ENCODE peak calls at places on chromosomes 16 and 17, in ten cellular contexts. R is lung; C is H7; D is stimulated activated CD4-positive, alpha-beta T cell treated with anti-CD3 and anti-CD28 coated beads, TNF-alpha, amount 100 ng/mL, for 1 hour; F is stimulated activated CD8-positive, alpha-beta memory T cell treated with anti-CD3 and anti-CD28 coated beads, Interleukin-2, amount 100 ng/mL, for 48 hours; P is NCI-H446; I is PC-9; U is aorta; X is Daoy; O is testis. N is an unnamed sample.

GRCh38 chr17:27956601-27957445 is 63.7 kb upstream of the LYRM9 start:
- DNase-seq in R (no peak), C (no peak), D (no peak), F (no peak), P (no peak), I (no peak), U (no peak), X (no peak), O (no peak), N (no peak)

GRCh38 chr17:30720013-30720471 is 104.5 kb downstream of the CRLF3 start:
- DNase-seq in R (no peak), C (peak), D (no peak), F (no peak), P (no peak), I (no peak), U (peak), X (no peak), O (peak), N (no peak)

GRCh38 chr16:10466313-10466712 is 80.5 kb downstream of the ATF7IP2 start:
- DNase-seq in R (no peak), C (no peak), D (no peak), F (no peak), P (no peak), I (no peak), U (no peak), X (no peak), O (no peak), N (no peak)

GRCh38 chr17:81419886-81420768 is 24.9 kb downstream of the BAHCC1 start:
- DNase-seq in R (no peak), C (no peak), D (no peak), F (no peak), P (no peak), I (no peak), U (no peak), X (peak), O (no peak), N (no peak)

GRCh38 chr17:10135539-10136257 is 62.7 kb downstream of the GAS7 start:
- DNase-seq in R (peak), C (no peak), D (no peak), F (no peak), P (no peak), I (no peak), U (peak), X (peak), O (peak), N (no peak)

GRCh38 chr17:64401941-64402340 is 11.3 kb upstream of the PECAM1 start:
- DNase-seq in R (no peak), C (no peak), D (no peak), F (no peak), P (no peak), I (no peak), U (no peak), X (no peak), O (no peak), N (no peak)

GRCh38 chr17:31550389-31551056 is 159.0 kb downstream of the RAB11FIP4 start:
- DNase-seq in R (no peak), C (no peak), D (no peak), F (no peak), P (no peak), I (no peak), U (no peak), X (no peak), O (no peak), N (no peak)

GRCh38 chr16:48963901-48964615 is 317.6 kb downstream of the CBLN1 start:
- DNase-seq in R (no peak), C (no peak), D (no peak), F (no peak), P (no peak), I (peak), U (no peak), X (peak), O (no peak), N (no peak)

GRCh38 chr17:35537569-35538209 is at the start of gene SLFN12L:
- DNase-seq in R (no peak), C (no peak), D (no peak), F (no peak), P (no peak), I (no peak), U (no peak), X (no peak), O (no peak), N (no peak)

GRCh38 chr17:67879662-67880061 is 54.4 kb downstream of the BPTF start:
- DNase-seq in R (no peak), C (no peak), D (no peak), F (no peak), P (no peak), I (no peak), U (no peak), X (no peak), O (no peak), N (no peak)

GRCh38 chr17:51029568-51030463 is 90.9 kb downstream of the SPAG9 start:
- DNase-seq in R (no peak), C (no peak), D (no peak), F (no peak), P (no peak), I (no peak), U (no peak), X (no peak), O (no peak), N (no peak)

GRCh38 chr17:65557349-65558310 is 3.8 kb downstream of the AXIN2 start:
- DNase-seq in R (peak), C (no peak), D (no peak), F (no peak), P (no peak), I (no peak), U (no peak), X (peak), O (no peak), N (no peak)

GRCh38 chr16:3960049-3960809 is 79.7 kb upstream of the CREBBP start:
- DNase-seq in R (no peak), C (no peak), D (no peak), F (no peak), P (no peak), I (peak), U (peak), X (peak), O (no peak), N (no peak)

GRCh38 chr16:6048017-6048416 is 950.4 kb upstream of the EEF2KMT start:
- DNase-seq in R (no peak), C (no peak), D (no peak), F (no peak), P (no peak), I (no peak), U (no peak), X (no peak), O (no peak), N (no peak)

GRCh38 chr17:50056217-50056960 is 479 bp downstream of the ITGA3 start:
- DNase-seq in R (peak), C (peak), D (peak), F (peak), P (no peak), I (peak), U (peak), X (peak), O (peak), N (peak)

GRCh38 chr17:77085916-77086432 is 54.8 kb upstream of the SEC14L1 start:
- DNase-seq in R (no peak), C (no peak), D (no peak), F (no peak), P (no peak), I (no peak), U (no peak), X (no peak), O (no peak), N (no peak)

GRCh38 chr16:72560617-72561016 is 388.7 kb upstream of the PMFBP1 start:
- DNase-seq in R (no peak), C (no peak), D (no peak), F (no peak), P (no peak), I (no peak), U (no peak), X (no peak), O (no peak), N (no peak)

GRCh38 chr17:3879181-3879580 is 13.7 kb downstream of the CAMKK1 start:
- DNase-seq in R (no peak), C (no peak), D (no peak), F (no peak), P (peak), I (no peak), U (no peak), X (peak), O (no peak), N (no peak)

GRCh38 chr17:49939318-49939717 is 29.7 kb upstream of the DLX4 start:
- DNase-seq in R (no peak), C (no peak), D (no peak), F (no peak), P (no peak), I (no peak), U (no peak), X (no peak), O (no peak), N (no peak)

GRCh38 chr17:50660887-50661345 is 26.2 kb downstream of the ABCC3 start:
- DNase-seq in R (no peak), C (no peak), D (no peak), F (no peak), P (no peak), I (no peak), U (peak), X (no peak), O (no peak), N (no peak)

GRCh38 chr17:30379303-30380105 is 777 bp downstream of the CPD start:
- DNase-seq in R (no peak), C (peak), D (no peak), F (no peak), P (no peak), I (no peak), U (peak), X (peak), O (no peak), N (no peak)

GRCh38 chr17:78641243-78641642 is 64.0 kb upstream of the DNAH17 start:
- DNase-seq in R (no peak), C (no peak), D (no peak), F (no peak), P (no peak), I (no peak), U (peak), X (no peak), O (no peak), N (no peak)

GRCh38 chr17:73311781-73312641 is at the start of gene CDC42EP4:
- DNase-seq in R (peak), C (peak), D (peak), F (peak), P (peak), I (peak), U (peak), X (peak), O (peak), N (peak)

GRCh38 chr17:59844884-59845594 is 47.7 kb downstream of the TUBD1 start:
- DNase-seq in R (no peak), C (no peak), D (no peak), F (no peak), P (no peak), I (peak), U (peak), X (peak), O (no peak), N (no peak)

GRCh38 chr17:31558748-31559646 is 167.5 kb downstream of the RAB11FIP4 start:
- DNase-seq in R (peak), C (peak), D (peak), F (peak), P (no peak), I (peak), U (peak), X (peak), O (peak), N (peak)

GRCh38 chr16:5066511-5066910 is 755 bp upstream of the C16orf89 start:
- DNase-seq in R (no peak), C (no peak), D (no peak), F (no peak), P (no peak), I (no peak), U (peak), X (no peak), O (no peak), N (no peak)

GRCh38 chr16:67163903-67164558 is 514 bp upstream of the HSF4 start:
- DNase-seq in R (no peak), C (peak), D (no peak), F (no peak), P (no peak), I (peak), U (no peak), X (no peak), O (no peak), N (no peak)

GRCh38 chr17:9860851-9861250 is 35.1 kb downstream of the GLP2R start:
- DNase-seq in R (no peak), C (no peak), D (no peak), F (no peak), P (no peak), I (no peak), U (no peak), X (no peak), O (no peak), N (no peak)

GRCh38 chr17:7177954-7178477 is 1.2 kb downstream of the ASGR1 start:
- DNase-seq in R (no peak), C (peak), D (no peak), F (no peak), P (no peak), I (peak), U (no peak), X (peak), O (no peak), N (no peak)

GRCh38 chr16:81918927-81919326 is 92.3 kb downstream of the SDR42E1 start:
- DNase-seq in R (no peak), C (no peak), D (no peak), F (no peak), P (no peak), I (no peak), U (no peak), X (no peak), O (no peak), N (no peak)

GRCh38 chr17:35809855-35810461 is 674 bp downstream of the TAF15 start:
- DNase-seq in R (no peak), C (no peak), D (no peak), F (no peak), P (no peak), I (no peak), U (no peak), X (no peak), O (no peak), N (no peak)

GRCh38 chr17:32943206-32943605 is 15.3 kb downstream of the TMEM98 start:
- DNase-seq in R (peak), C (no peak), D (no peak), F (no peak), P (no peak), I (no peak), U (no peak), X (no peak), O (no peak), N (no peak)